ENCODE peak calls at places on chromosomes 12 and 14, in ten cellular contexts. E, P, Q, I, F, V, Z, J, H and A are unnamed samples.

GRCh38 chr12:57614178-57614947 is 3.1 kb downstream of the ARHGEF25 start:
- DNase-seq in J (no peak), H (no peak), V (no peak), E (peak), P (no peak), Z (no peak), Q (no peak), F (peak), I (peak), A (no peak)

GRCh38 chr12:79388006-79388405 is 302.8 kb downstream of the PAWR start:
- DNase-seq in I (no peak), F (no peak), H (no peak), Z (no peak), P (no peak), E (no peak), Q (no peak), V (no peak), J (no peak), A (no peak)

GRCh38 chr14:65791551-65791981 is 379.0 kb downstream of the FUT8 start:
- DNase-seq in J (no peak), H (no peak), P (peak), Z (no peak), F (no peak), Q (peak), E (no peak), I (peak), V (no peak), A (no peak)

GRCh38 chr14:36452850-36453249 is 67.2 kb downstream of the NKX2-1 start:
- DNase-seq in V (no peak), Z (no peak), H (no peak), J (no peak), Q (no peak), E (no peak), P (no peak), I (no peak), F (no peak), A (no peak)

GRCh38 chr12:25276199-25276937 is 25.6 kb upstream of the KRAS start:
- DNase-seq in J (peak), Q (peak), F (no peak), E (no peak), V (no peak), Z (peak), H (no peak), P (peak), I (peak), A (no peak)

GRCh38 chr12:103382736-103383346 is 112.9 kb downstream of the C12orf42 start:
- DNase-seq in Z (no peak), V (no peak), E (no peak), P (no peak), I (no peak), F (no peak), J (no peak), H (no peak), Q (no peak), A (no peak)

GRCh38 chr12:69501154-69501895 is 31.1 kb downstream of the FRS2 start:
- DNase-seq in F (no peak), Z (no peak), P (peak), I (no peak), E (no peak), J (no peak), V (no peak), Q (no peak), H (no peak), A (no peak)

GRCh38 chr14:65495196-65495595 is 82.7 kb downstream of the FUT8 start:
- DNase-seq in P (peak), V (no peak), I (no peak), F (no peak), J (no peak), H (no peak), Z (no peak), E (no peak), Q (peak), A (no peak)

GRCh38 chr14:31228533-31228932 is 20.9 kb upstream of the HECTD1 start:
- DNase-seq in Z (no peak), I (no peak), H (no peak), V (no peak), J (no peak), F (no peak), P (no peak), Q (peak), E (no peak), A (no peak)

DNA sequence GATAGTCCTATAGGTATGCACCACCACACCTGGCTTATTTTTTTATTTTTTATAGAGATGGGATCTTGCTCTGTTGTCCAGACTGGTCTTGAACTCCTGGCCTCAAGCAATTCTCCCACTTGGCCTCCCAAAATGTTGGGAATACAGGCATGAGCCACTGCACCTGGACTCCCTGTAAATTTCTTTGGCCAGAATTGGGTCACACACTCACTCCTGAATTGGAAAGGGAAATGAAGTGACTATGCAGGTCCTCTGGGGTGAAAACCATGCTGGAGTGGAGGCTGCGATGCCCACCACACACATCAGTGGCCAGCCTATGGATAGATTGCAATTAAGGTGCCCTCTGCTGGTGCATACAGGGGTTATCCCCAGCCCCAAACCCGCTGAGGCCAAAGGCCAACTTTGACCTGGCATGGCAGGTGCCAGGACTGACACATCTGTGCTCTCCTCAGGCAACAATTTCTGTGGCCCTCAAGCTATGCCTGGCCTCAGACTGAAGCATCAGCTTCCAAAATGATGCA is 125.6 kb downstream of the SLC38A6 start:
- DNase-seq in Z (no peak), J (no peak), H (no peak), F (no peak), V (no peak), I (peak), E (no peak), Q (no peak), P (no peak), A (peak)
- TF ChIP-seq CTCF in Z (no peak), J (no peak), H (peak), F (no peak), V (no peak), I (peak), E (no peak), Q (peak), P (peak), A (peak)

GRCh38 chr12:2641209-2641608 is 153.6 kb upstream of the FKBP4 start:
- DNase-seq in Q (peak), I (no peak), J (no peak), E (peak), H (no peak), P (peak), V (peak), Z (no peak), F (no peak), A (no peak)
- TF ChIP-seq CTCF in Q (peak), I (peak), J (no peak), E (no peak), H (peak), P (peak), V (no peak), Z (no peak), F (no peak), A (no peak)

DNA sequence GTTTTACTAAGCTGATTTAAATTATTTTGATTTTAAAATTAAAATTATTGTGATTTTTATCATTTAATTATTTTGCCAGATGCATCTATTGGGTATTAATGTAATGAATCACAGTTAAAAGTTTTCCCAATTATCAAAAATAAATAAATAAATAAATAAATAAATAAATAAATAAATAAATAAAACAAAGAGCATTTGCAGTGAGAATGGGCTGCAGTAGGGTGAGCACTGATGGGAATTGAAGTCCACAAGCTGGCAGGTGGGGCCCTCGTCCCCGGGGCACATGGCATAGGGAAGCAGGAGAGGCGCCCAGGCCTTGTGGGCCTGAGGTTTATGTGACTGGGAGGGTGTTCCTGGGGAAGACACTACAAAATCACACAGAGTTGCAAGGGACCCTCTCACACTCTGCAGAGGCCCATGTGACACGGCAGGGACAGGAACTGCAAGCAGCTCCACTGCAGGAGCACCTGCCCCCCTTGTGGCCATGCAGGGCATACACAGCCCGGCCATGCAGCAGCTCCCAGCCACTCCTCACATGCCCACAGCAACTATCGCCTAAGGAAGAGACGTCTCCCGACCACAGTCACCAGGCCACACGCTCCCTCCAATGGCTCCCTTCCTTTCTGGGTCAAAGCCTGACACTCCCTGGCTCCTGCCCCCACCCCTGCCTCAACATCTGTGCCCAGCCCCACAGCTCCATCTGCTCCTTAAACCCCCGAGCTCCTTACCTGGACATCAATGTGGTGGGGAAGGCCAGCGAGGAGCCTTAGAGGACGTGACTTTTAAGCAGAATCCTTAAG is 256.3 kb upstream of the SFSWAP start:
- DNase-seq in J (peak), H (no peak), E (peak), V (peak), I (peak), Q (peak), P (no peak), F (no peak), Z (peak), A (no peak)
- TF ChIP-seq CTCF in J (peak), H (peak), E (peak), V (peak), I (no peak), Q (peak), P (peak), F (no peak), Z (peak), A (peak)

GRCh38 chr14:68774771-68775613 is 17.9 kb downstream of the ZFP36L1 start:
- DNase-seq in F (peak), I (no peak), E (no peak), V (peak), J (no peak), P (peak), Z (peak), Q (no peak), H (no peak), A (no peak)
- TF ChIP-seq CTCF in F (no peak), I (no peak), E (no peak), V (no peak), J (no peak), P (no peak), Z (no peak), Q (no peak), H (no peak), A (no peak)

DNA sequence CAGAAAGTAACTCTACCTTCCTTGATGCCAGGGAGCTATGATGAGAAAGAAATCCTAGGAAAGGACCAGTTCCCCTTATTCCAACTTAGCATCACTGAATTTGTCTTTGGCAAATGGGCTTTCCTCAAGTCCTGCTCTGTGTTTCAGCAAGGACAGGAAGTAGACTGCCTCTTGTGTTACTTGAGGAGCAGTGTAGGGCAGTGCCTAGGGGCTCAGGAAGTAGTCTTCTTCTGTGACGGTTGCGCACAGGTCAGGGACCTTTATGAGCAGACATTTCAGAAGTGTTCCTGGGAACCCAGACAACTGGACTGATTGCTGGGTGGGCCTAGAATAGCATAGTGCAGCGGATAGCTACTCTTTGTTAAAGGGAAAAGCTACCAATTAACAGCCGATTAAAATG is 2.7 kb downstream of the LGALS3 start:
- DNase-seq in E (no peak), V (no peak), P (no peak), I (no peak), Z (no peak), J (no peak), Q (peak), F (no peak), H (no peak), A (no peak)
- TF ChIP-seq CTCF in E (no peak), V (peak), P (no peak), I (no peak), Z (no peak), J (no peak), Q (no peak), F (no peak), H (no peak), A (no peak)

DNA sequence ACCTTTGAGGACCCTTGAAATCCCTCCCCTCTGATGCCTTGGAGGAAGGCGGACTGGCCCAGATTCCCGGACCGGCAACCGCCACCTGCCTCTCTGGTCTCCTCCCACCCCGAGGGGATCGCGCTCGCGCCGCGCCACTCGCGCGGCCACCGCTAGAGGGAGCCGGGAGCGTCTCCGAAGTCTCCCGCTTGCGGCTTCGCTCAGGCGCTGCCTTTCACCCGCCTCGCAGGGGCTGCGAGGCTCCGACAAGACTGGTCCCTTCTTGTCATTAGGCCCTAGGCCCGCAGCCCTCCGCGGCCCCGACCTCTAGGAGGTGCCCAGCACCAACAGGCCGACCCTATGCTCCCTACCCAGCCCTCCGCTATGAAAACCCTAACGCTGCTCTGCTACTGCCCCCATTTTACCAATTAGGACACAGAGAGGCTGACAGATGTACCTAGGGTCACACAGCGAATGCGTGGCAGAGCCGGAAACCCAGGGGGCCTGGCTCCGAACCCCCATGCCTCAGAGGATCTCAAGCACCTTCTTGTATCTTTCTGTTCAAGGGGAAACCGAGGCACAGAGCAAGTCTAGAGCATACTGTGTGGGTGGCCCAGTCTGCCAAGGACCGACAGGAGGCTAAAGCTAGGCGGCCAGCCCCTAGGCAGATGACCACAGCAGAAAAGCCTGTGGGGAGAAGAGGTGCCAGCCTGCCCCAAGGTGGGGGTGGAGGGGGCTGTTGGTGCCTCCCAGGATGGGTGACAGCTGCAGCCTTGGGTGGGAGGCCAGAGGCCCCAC is 21.4 kb upstream of the VSX2 start:
- DNase-seq in V (peak), P (peak), E (no peak), F (peak), J (peak), Q (peak), H (peak), Z (peak), I (peak), A (peak)
- TF ChIP-seq CTCF in V (peak), P (peak), E (peak), F (peak), J (peak), Q (peak), H (peak), Z (peak), I (peak), A (peak)

GRCh38 chr12:49917126-49917787 is 13.6 kb upstream of the FAIM2 start:
- DNase-seq in I (no peak), P (no peak), J (no peak), Q (no peak), F (no peak), V (peak), H (no peak), Z (no peak), E (no peak), A (no peak)

GRCh38 chr12:49916129-49916919 is 12.6 kb upstream of the FAIM2 start:
- DNase-seq in V (no peak), Q (no peak), I (no peak), F (no peak), J (no peak), P (no peak), Z (no peak), E (no peak), H (no peak), A (no peak)

GRCh38 chr12:49920241-49920914 is 16.7 kb upstream of the FAIM2 start:
- DNase-seq in F (no peak), E (no peak), H (no peak), P (no peak), J (no peak), I (no peak), V (peak), Z (no peak), Q (peak), A (no peak)

GRCh38 chr12:49920915-49921286 is 17.2 kb upstream of the FAIM2 start:
- DNase-seq in P (no peak), I (no peak), V (peak), J (no peak), Q (no peak), Z (no peak), H (no peak), F (no peak), E (no peak), A (no peak)

GRCh38 chr12:49917788-49918173 is 14.1 kb upstream of the FAIM2 start:
- DNase-seq in Q (no peak), E (no peak), J (no peak), Z (no peak), H (no peak), I (no peak), V (peak), P (no peak), F (no peak), A (no peak)
- TF ChIP-seq CTCF in Q (no peak), E (no peak), J (no peak), Z (no peak), H (no peak), I (no peak), V (no peak), P (no peak), F (no peak), A (no peak)

GRCh38 chr12:121843236-121843982 is 15.2 kb downstream of the HPD start:
- DNase-seq in F (peak), P (no peak), H (no peak), Q (no peak), I (no peak), E (no peak), V (no peak), Z (no peak), J (no peak), A (no peak)

GRCh38 chr12:121838096-121838495 is 20.6 kb downstream of the HPD start:
- DNase-seq in P (no peak), H (no peak), V (no peak), J (no peak), Q (no peak), E (no peak), I (no peak), Z (no peak), F (no peak), A (no peak)

GRCh38 chr12:121839993-121840761 is 18.5 kb downstream of the HPD start:
- DNase-seq in J (no peak), Z (no peak), Q (no peak), I (no peak), P (no peak), F (peak), H (peak), E (no peak), V (no peak), A (no peak)

GRCh38 chr12:121839106-121839992 is 19.3 kb downstream of the HPD start:
- DNase-seq in P (peak), V (peak), J (peak), F (peak), Z (peak), I (peak), E (peak), H (peak), Q (peak), A (peak)

GRCh38 chr12:121837680-121838079 is 21.0 kb downstream of the HPD start:
- DNase-seq in P (no peak), J (no peak), V (no peak), I (no peak), F (no peak), Z (no peak), E (no peak), Q (no peak), H (no peak), A (no peak)
- TF ChIP-seq CTCF in P (no peak), J (no peak), V (no peak), I (no peak), F (no peak), Z (no peak), E (no peak), Q (no peak), H (no peak), A (no peak)

DNA sequence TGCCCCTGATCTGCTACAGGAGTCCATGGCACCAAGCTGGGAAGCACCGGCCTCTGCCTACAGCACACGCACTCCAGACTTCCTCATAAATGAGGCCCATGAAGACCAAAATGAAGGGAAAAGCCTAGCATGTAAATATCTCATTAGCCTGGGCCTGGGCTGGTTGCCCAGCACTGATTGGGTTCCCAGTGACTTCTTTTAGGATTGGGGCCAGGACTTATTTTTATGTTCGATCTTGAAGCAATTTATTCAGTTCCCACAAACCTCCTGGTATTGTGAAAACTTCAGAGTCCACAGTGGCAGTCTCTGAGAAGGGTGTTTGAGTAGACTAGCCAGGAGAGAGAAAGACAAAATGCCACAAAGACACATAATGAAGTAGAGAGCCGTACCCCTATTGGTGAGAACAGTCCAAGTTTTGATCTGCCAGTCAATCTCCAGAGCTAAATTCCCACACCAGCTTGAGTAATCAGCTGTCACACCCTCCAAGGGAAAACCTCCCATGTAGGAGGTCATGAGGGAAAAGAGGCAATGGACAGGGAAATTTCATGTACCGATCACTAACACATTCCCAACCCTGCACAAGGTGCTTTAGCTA is 78.2 kb downstream of the PHLDA1 start:
- DNase-seq in V (no peak), Z (no peak), H (no peak), E (no peak), P (peak), Q (peak), J (no peak), I (no peak), F (no peak), A (no peak)
- TF ChIP-seq CTCF in V (no peak), Z (no peak), H (no peak), E (no peak), P (no peak), Q (no peak), J (no peak), I (no peak), F (no peak), A (no peak)

DNA sequence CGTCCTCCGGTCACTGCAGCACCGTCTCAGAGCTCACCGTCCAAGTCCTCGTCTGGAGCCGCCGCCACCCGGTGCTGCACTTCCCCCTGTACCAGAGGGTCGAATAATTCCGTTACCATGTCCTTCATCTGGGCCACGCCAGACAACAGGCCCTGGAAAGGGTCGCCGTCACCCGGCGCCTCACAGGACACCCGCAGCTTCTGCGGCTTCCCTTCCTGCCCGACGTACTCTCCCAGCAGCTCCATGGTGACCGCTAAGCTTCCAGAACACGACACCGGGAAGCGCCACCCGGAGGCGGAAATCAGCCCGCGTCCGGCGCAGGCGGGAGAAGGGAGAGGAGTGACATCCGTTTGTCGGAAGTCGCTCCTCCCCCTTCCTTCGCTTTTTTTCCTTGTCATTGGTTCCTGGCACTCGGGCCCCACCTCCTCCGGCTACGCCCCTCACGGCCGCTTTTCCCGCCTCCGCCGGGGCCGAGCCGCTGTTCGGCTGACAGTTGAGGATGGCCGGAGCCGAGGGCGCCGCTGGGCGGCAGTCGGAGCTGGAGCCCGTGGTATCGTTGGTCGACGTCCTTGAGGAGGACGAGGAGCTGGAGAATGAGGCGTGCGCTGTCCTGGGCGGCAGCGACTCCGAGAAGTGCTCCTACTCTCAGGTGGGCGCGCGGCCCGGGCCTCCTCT is at the start of the genes GON7 and UBR7:
- DNase-seq in E (peak), Z (peak), Q (peak), I (peak), J (peak), F (peak), P (peak), V (peak), H (peak), A (peak)
- TF ChIP-seq CTCF in E (peak), Z (peak), Q (peak), I (no peak), J (peak), F (peak), P (no peak), V (peak), H (peak), A (no peak)